ENCODE peak calls at places on chromosomes 5 and 9, in ten cellular contexts. U is mammary epithelial cell, Y is BJ, V is GM12865, P is H1, R is dorsolateral prefrontal cortex, X is AG09309, F is esophagus squamous epithelium, K is Peyer's patch, G is bronchial epithelial cell. Z is an unnamed sample.

GRCh38 chr9:114258866-114259799 is 63.8 kb upstream of the ORM1 start:
- DNase-seq in K (no peak), G (no peak), Y (no peak), R (no peak), P (no peak), X (no peak), F (no peak), V (no peak), U (no peak), Z (no peak)

GRCh38 chr9:35415769-35416427 is 74.0 kb upstream of the RUSC2 start:
- DNase-seq in Y (no peak), P (peak), V (no peak), G (peak), U (no peak), K (no peak), X (no peak), R (no peak), F (no peak), Z (peak)

GRCh38 chr5:16539169-16539666 is 73.6 kb upstream of the ZNF622 start:
- DNase-seq in P (no peak), R (no peak), X (peak), Y (peak), G (peak), F (no peak), K (no peak), U (peak), V (no peak), Z (peak)

GRCh38 chr9:132241840-132242620 is 80.2 kb downstream of the NTNG2 start:
- DNase-seq in P (no peak), K (peak), U (no peak), V (peak), Y (no peak), X (no peak), F (no peak), G (no peak), R (no peak), Z (no peak)

GRCh38 chr9:92545002-92545510 is 9.3 kb upstream of the ECM2 start:
- DNase-seq in F (no peak), X (no peak), U (no peak), V (no peak), R (no peak), K (no peak), P (no peak), Y (no peak), G (no peak), Z (no peak)

GRCh38 chr5:79112703-79113058 is 1.1 kb downstream of the BHMT start:
- DNase-seq in P (no peak), V (no peak), F (no peak), G (no peak), Y (no peak), R (no peak), K (no peak), X (no peak), U (no peak), Z (no peak)

GRCh38 chr5:42518595-42519067 is 95.4 kb downstream of the GHR start:
- DNase-seq in X (no peak), P (no peak), G (peak), F (no peak), K (no peak), V (no peak), U (no peak), R (no peak), Y (no peak), Z (no peak)

GRCh38 chr9:107750741-107751521 is 261.4 kb upstream of the KLF4 start:
- DNase-seq in F (no peak), K (peak), R (peak), V (peak), G (peak), X (peak), U (peak), P (no peak), Y (peak), Z (peak)

GRCh38 chr5:173988554-173989431 is at the start of gene C5orf47:
- DNase-seq in F (no peak), K (no peak), V (no peak), U (no peak), P (no peak), X (no peak), R (no peak), Y (no peak), G (no peak), Z (no peak)

DNA sequence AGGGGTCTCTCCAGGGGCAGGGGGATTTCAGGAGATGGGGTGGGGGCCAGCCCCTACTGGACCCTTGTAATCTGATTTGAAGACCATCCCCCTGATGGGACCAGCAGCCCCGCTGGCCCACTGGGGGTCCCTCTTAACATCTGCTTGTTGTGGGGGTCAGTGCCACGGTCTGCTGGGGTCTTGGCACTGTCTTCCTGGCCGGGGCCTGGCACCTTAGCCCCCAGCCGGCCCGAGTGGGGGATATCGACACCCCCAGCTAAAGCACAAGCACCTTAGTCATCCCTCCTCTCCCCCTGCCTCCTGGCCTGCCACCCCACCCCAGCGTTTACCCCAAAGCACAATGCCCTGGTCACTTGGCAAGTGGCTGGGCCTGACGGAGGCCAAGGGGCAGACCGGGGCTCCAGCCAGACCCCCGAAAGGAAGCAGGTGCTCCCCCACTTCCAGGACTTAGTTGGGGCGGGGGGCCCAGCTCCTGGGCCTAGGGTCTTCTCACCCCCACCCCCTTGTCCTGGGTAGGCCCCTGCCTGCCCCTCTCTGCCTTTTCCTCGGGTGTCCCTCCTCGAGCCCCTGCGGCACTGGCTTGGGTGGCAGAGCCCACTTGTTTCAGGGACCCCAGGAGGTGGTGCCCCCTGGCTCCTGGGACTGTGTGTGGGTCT is 1.4 kb upstream of the NFX1 start:
- DNase-seq in F (no peak), X (no peak), K (no peak), P (no peak), Y (no peak), V (no peak), R (no peak), G (no peak), U (no peak), Z (no peak)
- H3K4me3 ChIP-seq in F (peak), X (no peak), K (peak), P (no peak), Y (no peak), V (peak), R (peak), G (no peak), U (no peak), Z (no peak)

GRCh38 chr9:27888661-27889295 is 315.5 kb upstream of the C9orf72 start:
- DNase-seq in Y (no peak), U (peak), P (peak), R (no peak), K (no peak), F (no peak), V (peak), G (peak), X (no peak), Z (peak)
- TF ChIP-seq CTCF in Y (peak), U (peak), P (peak), R (no peak), K (peak), F (peak), V (peak), G (peak), X (peak), Z (peak)

DNA sequence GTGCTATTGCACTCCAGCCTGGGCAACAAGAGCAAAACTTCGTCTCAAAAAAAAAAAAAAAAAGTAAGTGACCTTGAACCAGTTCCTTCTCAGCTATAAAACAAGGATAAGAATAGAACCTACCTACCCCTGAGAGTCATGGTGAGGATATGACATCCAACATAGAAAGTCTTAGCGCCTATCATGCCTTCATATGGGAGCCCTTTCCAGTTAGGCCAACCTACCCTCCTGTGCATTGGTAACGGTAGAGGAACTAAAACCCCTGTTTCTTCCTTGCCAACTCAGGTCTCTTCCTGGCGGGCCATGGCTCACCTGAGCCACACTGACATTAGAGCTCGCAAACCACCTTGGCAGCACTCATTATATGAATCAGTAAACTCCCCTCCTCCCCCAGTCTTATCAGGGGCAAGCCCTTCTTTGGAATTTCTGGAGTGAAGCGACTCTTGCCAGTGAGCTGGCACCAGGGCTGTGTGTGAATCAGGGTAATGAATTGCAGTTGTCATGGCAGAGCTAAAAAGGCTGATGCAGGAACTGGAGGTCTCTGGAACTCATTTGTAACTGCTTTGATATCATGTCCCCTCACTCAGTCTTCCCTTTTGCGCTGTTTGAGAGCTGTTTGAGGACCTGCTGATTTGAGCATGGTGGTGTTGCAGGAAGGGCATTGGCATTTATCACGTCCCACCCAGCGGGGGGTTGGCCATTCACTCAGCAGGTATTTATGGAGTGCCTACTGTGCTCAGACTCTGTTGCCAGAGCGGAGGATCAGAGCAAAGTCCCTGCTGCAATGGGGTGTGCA is 10.3 kb downstream of the WWC1 start:
- DNase-seq in P (no peak), X (no peak), U (peak), K (no peak), V (no peak), R (no peak), G (peak), F (no peak), Y (no peak), Z (peak)
- H3K4me3 ChIP-seq in P (no peak), X (no peak), U (no peak), K (no peak), V (no peak), R (no peak), G (no peak), F (no peak), Y (no peak), Z (no peak)

DNA sequence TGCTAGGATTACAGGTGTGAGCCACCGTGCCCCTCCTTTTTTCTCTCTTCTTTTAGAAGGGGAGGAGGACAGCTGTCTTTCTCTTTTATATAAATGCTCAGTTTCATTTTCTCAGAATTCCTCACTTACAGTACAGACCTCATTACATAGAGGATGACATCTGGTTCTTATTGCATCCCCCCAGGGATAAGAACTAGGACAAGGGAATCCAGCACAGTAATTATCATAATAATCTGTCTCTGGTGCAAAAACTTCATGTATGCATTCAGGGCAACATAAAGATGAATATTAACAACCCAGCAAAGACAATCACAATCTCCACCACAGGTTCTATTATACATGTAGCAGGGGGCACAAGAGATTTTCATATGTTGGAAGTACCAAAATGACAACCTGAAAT is 5.1 kb downstream of the SPZ1 start:
- DNase-seq in G (no peak), P (no peak), V (no peak), F (no peak), X (no peak), K (no peak), U (no peak), R (no peak), Y (no peak), Z (no peak)
- TF ChIP-seq CTCF in G (no peak), P (no peak), V (no peak), F (no peak), X (no peak), K (no peak), U (no peak), R (no peak), Y (no peak), Z (no peak)

DNA sequence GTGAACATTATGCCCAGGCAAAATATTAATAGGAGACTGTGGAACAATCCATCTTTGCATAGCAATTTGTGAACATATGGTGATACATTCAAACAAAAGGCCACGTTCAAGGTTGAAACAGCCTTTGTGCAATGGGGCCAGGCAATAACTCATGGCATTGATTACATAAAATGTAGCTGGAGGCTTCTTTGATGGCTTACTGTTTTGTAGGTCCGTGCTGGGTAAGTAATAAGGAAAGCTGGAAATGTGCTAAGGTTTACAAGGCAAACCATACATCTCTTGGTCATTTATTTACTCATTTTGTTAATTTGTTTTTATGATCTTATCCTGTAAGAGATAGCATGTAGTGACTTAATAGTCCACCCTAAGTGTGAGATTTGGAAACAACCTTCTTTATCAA is 651.9 kb downstream of the KCTD16 start:
- DNase-seq in K (no peak), R (no peak), Y (no peak), F (no peak), X (no peak), G (no peak), V (no peak), U (no peak), P (no peak), Z (no peak)
- H3K4me3 ChIP-seq in K (no peak), R (no peak), Y (no peak), F (no peak), X (no peak), G (no peak), V (no peak), U (no peak), P (no peak), Z (no peak)

DNA sequence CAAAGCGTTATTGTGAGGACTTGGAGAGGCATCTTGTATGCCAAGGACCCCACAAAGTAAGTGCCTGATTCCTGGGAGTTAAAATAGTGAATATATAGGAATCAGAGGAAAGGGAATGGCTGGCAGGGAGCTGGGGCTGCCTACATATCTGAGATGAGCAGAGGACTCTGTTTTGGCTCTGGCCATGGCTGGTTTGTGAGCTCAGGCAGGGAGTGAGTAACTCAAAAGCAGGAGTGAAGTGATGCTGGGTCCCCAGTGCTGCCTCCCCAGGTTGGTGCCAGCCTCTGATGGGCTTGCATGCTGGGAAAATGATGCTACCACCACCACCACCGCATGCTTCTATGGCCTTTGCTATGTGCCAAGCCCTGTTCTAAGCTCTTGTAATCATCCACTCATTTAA is 246.0 kb upstream of the MVB12B start:
- DNase-seq in F (no peak), K (no peak), P (no peak), G (no peak), Y (no peak), V (no peak), X (no peak), R (no peak), U (no peak), Z (no peak)
- TF ChIP-seq CTCF in F (no peak), K (no peak), P (no peak), G (no peak), Y (no peak), V (no peak), X (no peak), R (no peak), U (no peak), Z (no peak)

Z was measured in epithelial cell of esophagus.